ENCODE peak calls at places on chromosomes 1 and 21, in four cellular contexts. G is choroid plexus epithelial cell, V is left ventricle myocardium inferior, C is SK-N-SH. A is an unnamed sample.
A peak's percentile ranks its signal among the peaks of the same experiment; 100 is the strongest.

GRCh38 chr1:58047265-58047858 is 499.2 kb downstream of the OMA1 start:
- DNase-seq in V (no peak), G (peak; percentile 14), C (peak; percentile 76), A (peak; percentile 9)

GRCh38 chr1:7526867-7527732 is 244.0 kb upstream of the VAMP3 start:
- DNase-seq in G (peak; percentile 21), V (no peak), C (no peak), A (no peak)

GRCh38 chr1:177354247-177354646 is 183.5 kb downstream of the BRINP2 start:
- DNase-seq in G (no peak), C (no peak), V (no peak), A (no peak)

GRCh38 chr1:230863449-230863848 is 4.9 kb downstream of the C1orf198 start:
- DNase-seq in C (no peak), V (peak; percentile 42), G (no peak), A (no peak)

GRCh38 chr1:225874431-225874830 is 7.7 kb downstream of the TMEM63A start:
- DNase-seq in V (no peak), C (no peak), G (no peak), A (no peak)

GRCh38 chr21:36330904-36331303 is 10.9 kb downstream of the MORC3 start:
- DNase-seq in V (peak; percentile 41), C (peak; percentile 61), G (peak; percentile 79), A (peak; percentile 64)

GRCh38 chr1:29271724-29272123 is 35.4 kb downstream of the PTPRU start:
- DNase-seq in C (no peak), V (peak; percentile 65), G (peak; percentile 78), A (peak; percentile 16)

GRCh38 chr1:54475357-54476230 is 69.4 kb upstream of the SSBP3 start:
- DNase-seq in V (no peak), G (no peak), C (peak; percentile 85), A (no peak)

GRCh38 chr1:165376041-165376810 is 19.7 kb upstream of the LMX1A start:
- DNase-seq in V (peak; percentile 87), C (no peak), G (peak; percentile 52), A (peak; percentile 81)

GRCh38 chr21:34910396-34910795 is 138.7 kb downstream of the RUNX1 start:
- DNase-seq in C (no peak), V (no peak), G (no peak), A (no peak)

GRCh38 chr1:52238474-52238873 is 96.6 kb downstream of the ZFYVE9 start:
- DNase-seq in C (no peak), V (no peak), G (peak; percentile 32), A (peak; percentile 74)

GRCh38 chr1:154961497-154962237 is at the start of gene PYGO2:
- DNase-seq in G (peak; percentile 78), C (peak; percentile 93), V (peak; percentile 83), A (peak; percentile 81)
- TF ChIP-seq CTCF in G (no peak), C (peak; percentile 69), V (peak; percentile 71), A (peak; percentile 65)

GRCh38 chr1:208081972-208082371 is 162.2 kb downstream of the PLXNA2 start:
- DNase-seq in G (peak; percentile 55), C (no peak), V (no peak), A (no peak)
- TF ChIP-seq CTCF in G (peak; percentile 65), C (no peak), V (peak; percentile 39), A (no peak)

DNA sequence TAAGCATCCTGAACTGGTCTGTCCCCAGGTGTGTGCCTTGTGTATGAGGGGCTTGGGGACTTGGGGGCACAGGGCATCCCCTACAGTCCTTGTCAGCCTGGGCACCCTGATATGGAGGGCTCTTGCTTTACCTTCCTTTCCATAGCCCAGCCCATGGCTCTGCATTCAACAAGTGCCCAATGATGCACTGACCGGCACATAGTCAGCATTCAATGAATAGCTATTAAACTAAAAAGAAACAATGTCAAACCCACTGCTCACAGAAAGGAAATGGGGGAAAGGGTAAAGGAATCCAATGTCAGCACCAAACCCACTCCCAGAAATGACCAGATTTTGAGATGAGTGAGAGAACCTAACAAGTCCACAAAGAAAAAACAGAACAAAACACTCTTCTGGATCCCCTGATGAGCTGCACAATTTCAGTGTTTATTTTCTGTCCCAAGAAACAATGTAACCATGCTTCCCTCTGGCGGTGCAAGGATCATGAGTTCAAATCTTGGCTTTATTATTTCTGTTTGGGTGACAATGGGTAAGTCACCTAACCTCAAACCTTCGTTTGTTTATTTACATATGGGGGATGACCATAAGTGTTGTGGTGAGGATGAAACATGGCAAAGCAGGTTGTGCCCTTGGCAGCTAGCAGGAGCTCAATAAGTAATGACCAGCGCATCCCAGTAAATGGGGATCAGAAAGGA is 22.0 kb downstream of the SYT6 start:
- DNase-seq in V (no peak), G (peak; percentile 51), C (no peak), A (no peak)
- TF ChIP-seq CTCF in V (no peak), G (peak; percentile 46), C (no peak), A (no peak)

DNA sequence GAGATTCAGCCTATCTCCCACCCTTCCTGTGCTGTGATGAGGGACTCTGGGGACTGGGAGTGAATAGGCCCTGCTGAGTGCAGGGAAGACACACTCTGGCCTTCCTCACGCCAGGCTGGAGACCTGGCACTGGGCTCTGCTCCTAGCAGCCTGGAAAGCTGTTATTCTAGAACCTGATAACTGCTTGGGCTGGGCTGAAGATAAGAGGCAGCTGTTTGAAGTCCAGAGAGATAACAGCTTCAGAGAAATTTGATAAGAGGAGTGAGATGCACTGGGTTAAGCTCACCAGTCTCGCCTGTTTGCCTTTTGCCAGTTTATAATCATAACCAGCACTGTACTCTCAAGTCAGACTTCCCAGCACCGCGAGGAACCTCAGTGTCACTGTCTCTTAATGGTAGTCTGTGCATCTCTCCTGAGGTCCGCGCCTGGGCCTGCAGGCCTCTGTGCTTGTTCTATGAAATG is 46.6 kb upstream of the GPR37L1 start:
- DNase-seq in G (no peak), C (peak; percentile 73), V (no peak), A (no peak)
- TF ChIP-seq CTCF in G (no peak), C (no peak), V (no peak), A (no peak)

DNA sequence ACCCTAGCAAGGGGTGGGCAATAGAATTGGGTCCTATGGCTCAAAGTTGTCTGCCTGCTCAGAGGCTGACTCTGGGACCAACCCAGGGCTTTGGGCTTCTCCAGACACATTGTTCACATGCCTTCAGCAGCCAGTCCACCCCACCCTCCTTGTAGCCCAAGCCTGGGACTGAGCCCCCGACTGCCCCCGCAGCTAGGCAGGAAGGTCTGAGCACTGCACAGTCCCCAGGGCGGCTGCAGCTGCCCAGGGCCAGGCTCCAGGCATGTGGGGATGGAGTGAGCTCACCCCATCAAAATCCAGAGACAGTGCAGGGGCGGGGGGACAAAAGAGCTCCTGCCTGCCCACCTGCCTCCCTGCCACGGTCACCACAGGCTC is 35.6 kb downstream of the HSPG2 start:
- DNase-seq in V (peak; percentile 67), G (no peak), C (no peak), A (peak; percentile 81)
- TF ChIP-seq CTCF in V (peak; percentile 12), G (no peak), C (no peak), A (peak; percentile 46)

GRCh38 chr1:187763976-187764375 is 935.2 kb downstream of the PLA2G4A start:
- DNase-seq in C (no peak), V (no peak), G (peak; percentile 75), A (peak; percentile 10)
- TF ChIP-seq CTCF in C (no peak), V (no peak), G (no peak), A (no peak)